ENCODE peak calls at places on chromosomes 6 and 20, in five cellular contexts. W is naive thymus-derived CD8-positive, alpha-beta T cell; V is left cardiac atrium; Y is RPMI8226; S is aorta. B is an unnamed sample.

GRCh38 chr6:3390698-3391097 is 66.2 kb downstream of the SLC22A23 start:
- DNase-seq in W (no peak), V (peak; percentile 85), Y (no peak), S (peak; percentile 87), B (no peak)

GRCh38 chr6:1267057-1267732 is 44.7 kb upstream of the FOXQ1 start:
- DNase-seq in Y (no peak), W (no peak), V (no peak), S (no peak), B (no peak)

GRCh38 chr6:70221025-70221714 is 81.7 kb downstream of the COL9A1 start:
- DNase-seq in S (no peak), W (no peak), V (no peak), Y (peak; percentile 36), B (peak; percentile 24)

GRCh38 chr6:11710221-11710836 is 68.3 kb downstream of the ADTRP start:
- DNase-seq in W (peak; percentile 82), V (no peak), S (no peak), Y (no peak), B (no peak)

GRCh38 chr6:149766156-149766768 is 16.7 kb downstream of the PCMT1 start:
- DNase-seq in S (no peak), W (no peak), Y (peak; percentile 76), V (no peak), B (no peak)

GRCh38 chr6:43113431-43114260 is 37.5 kb downstream of the PTK7 start:
- DNase-seq in S (peak; percentile 61), Y (no peak), W (no peak), V (no peak), B (no peak)

GRCh38 chr6:132797975-132798819 is at the start of gene SLC18B1:
- DNase-seq in Y (peak; percentile 65), V (peak; percentile 60), S (peak; percentile 86), W (peak; percentile 73), B (peak; percentile 73)

GRCh38 chr20:1478566-1478965 is 11.9 kb upstream of the NSFL1C start:
- DNase-seq in W (no peak), Y (no peak), V (no peak), S (no peak), B (peak; percentile 49)

GRCh38 chr20:61589055-61589385 is 337.0 kb downstream of the CDH4 start:
- DNase-seq in S (no peak), W (no peak), V (no peak), Y (no peak), B (peak; percentile 18)

GRCh38 chr6:153485072-153485471 is 354.0 kb upstream of the RGS17 start:
- DNase-seq in Y (no peak), S (no peak), W (no peak), V (no peak), B (no peak)

GRCh38 chr20:18004389-18005031 is 35.7 kb downstream of the MGME1 start:
- DNase-seq in V (no peak), Y (no peak), W (no peak), S (no peak), B (no peak)

GRCh38 chr6:69820018-69820417 is 23.2 kb upstream of the LMBRD1 start:
- DNase-seq in V (no peak), W (no peak), S (no peak), Y (no peak), B (no peak)

GRCh38 chr6:7431594-7432390 is 42.2 kb downstream of the RIOK1 start:
- DNase-seq in V (no peak), W (no peak), Y (no peak), S (no peak), B (no peak)

GRCh38 chr6:44275749-44276648 is 5.7 kb downstream of the TMEM151B start:
- DNase-seq in Y (no peak), W (no peak), S (no peak), V (no peak), B (no peak)

GRCh38 chr6:167345348-167345747 is 20.5 kb downstream of the TTLL2 start:
- DNase-seq in W (no peak), V (no peak), S (no peak), Y (no peak), B (no peak)

GRCh38 chr6:113489946-113490345 is 367.2 kb upstream of the MARCKS start:
- DNase-seq in S (no peak), Y (no peak), W (no peak), V (no peak), B (no peak)

GRCh38 chr6:38400764-38401163 is 239.0 kb downstream of the BTBD9 start:
- DNase-seq in W (no peak), Y (no peak), V (no peak), S (no peak), B (no peak)

GRCh38 chr6:21426841-21427490 is 166.6 kb upstream of the SOX4 start:
- DNase-seq in Y (no peak), W (no peak), V (no peak), S (no peak), B (no peak)

B was measured in RKO.